ENCODE peak calls at places on chromosomes 3 and 15, in six cellular contexts. V, K, W, A, X and L are unnamed samples.
A peak's percentile ranks its signal among the peaks of the same experiment; 100 is the strongest.

GRCh38 chr3:20225769-20226168 is 39.8 kb upstream of the SGO1 start:
- DNase-seq in K (no peak), V (peak; percentile 55), A (peak; percentile 24), W (no peak), X (no peak), L (no peak)

GRCh38 chr15:66961407-66961884 is 104.0 kb upstream of the SMAD3 start:
- DNase-seq in V (peak; percentile 44), A (no peak), X (no peak), K (no peak), W (no peak), L (no peak)

GRCh38 chr3:176633511-176633910 is 563.8 kb downstream of the TBL1XR1 start:
- DNase-seq in K (no peak), A (no peak), V (peak; percentile 1), X (no peak), W (no peak), L (no peak)

GRCh38 chr3:13872451-13872850 is 7.4 kb downstream of the WNT7A start:
- DNase-seq in V (no peak), A (no peak), K (no peak), W (no peak), X (no peak), L (no peak)

GRCh38 chr3:152258448-152259302 is 10.1 kb upstream of the MBNL1 start:
- DNase-seq in K (peak; percentile 26), A (no peak), W (no peak), V (peak; percentile 98), X (no peak), L (peak; percentile 86)

GRCh38 chr15:94238539-94239118 is 7.3 kb downstream of the MCTP2 start:
- DNase-seq in A (no peak), X (no peak), K (no peak), W (no peak), V (no peak), L (no peak)

GRCh38 chr3:164737174-164737573 is 341.1 kb downstream of the SI start:
- DNase-seq in W (no peak), A (no peak), V (no peak), K (no peak), X (no peak), L (no peak)

GRCh38 chr3:58137306-58137705 is 73.5 kb downstream of the DNASE1L3 start:
- DNase-seq in W (no peak), X (no peak), V (no peak), K (no peak), A (no peak), L (no peak)